ENCODE peak calls at places on chromosomes 12 and 14, in eight cellular contexts. V is uterus, J is astrocyte of the spinal cord, F is fibroblast of pulmonary artery, G is HL-60, C is body of pancreas, N is hepatocyte, T is GM12865. Z is an unnamed sample.

GRCh38 chr12:31868980-31869379 is 90.2 kb upstream of the RESF1 start:
- DNase-seq in F (peak), J (peak), G (no peak), N (peak), V (no peak), C (peak), T (peak), Z (no peak)

GRCh38 chr14:75578099-75578785 is at the start of gene FLVCR2:
- DNase-seq in G (peak), T (peak), F (peak), C (peak), J (peak), N (peak), V (peak), Z (peak)

GRCh38 chr12:46373303-46374182 is 970 bp upstream of the SLC38A2 start:
- DNase-seq in J (peak), N (peak), V (peak), C (peak), G (peak), T (peak), F (peak), Z (peak)

GRCh38 chr12:21257172-21257571 is 77.5 kb downstream of the SLCO1A2 start:
- DNase-seq in T (no peak), V (no peak), C (no peak), G (no peak), N (no peak), J (no peak), F (no peak), Z (no peak)

GRCh38 chr12:13195848-13196301 is 651 bp upstream of the EMP1 start:
- DNase-seq in G (no peak), J (peak), F (no peak), T (no peak), C (no peak), N (peak), V (peak), Z (no peak)

GRCh38 chr14:77498120-77498979 is at the start of gene ISM2:
- DNase-seq in F (peak), G (peak), V (peak), C (peak), T (peak), J (no peak), N (peak), Z (peak)

GRCh38 chr12:71565568-71565967 is 98.1 kb downstream of the ZFC3H1 start:
- DNase-seq in G (no peak), T (no peak), V (no peak), N (no peak), F (no peak), J (no peak), C (no peak), Z (no peak)

GRCh38 chr12:58629376-58629775 is 290.9 kb downstream of the LRIG3 start:
- DNase-seq in C (no peak), G (no peak), V (no peak), F (peak), T (no peak), J (no peak), N (no peak), Z (no peak)

GRCh38 chr14:54343276-54344121 is 53.3 kb upstream of the CDKN3 start:
- DNase-seq in N (no peak), J (peak), F (no peak), V (no peak), T (no peak), G (no peak), C (no peak), Z (no peak)

GRCh38 chr12:114672817-114673168 is 11.2 kb downstream of the TBX3 start:
- DNase-seq in T (no peak), J (no peak), N (peak), V (no peak), G (no peak), C (no peak), F (no peak), Z (no peak)

GRCh38 chr14:88270781-88271180 is 52.3 kb downstream of the KCNK10 start:
- DNase-seq in J (no peak), N (peak), G (no peak), F (no peak), C (peak), V (no peak), T (no peak), Z (no peak)

DNA sequence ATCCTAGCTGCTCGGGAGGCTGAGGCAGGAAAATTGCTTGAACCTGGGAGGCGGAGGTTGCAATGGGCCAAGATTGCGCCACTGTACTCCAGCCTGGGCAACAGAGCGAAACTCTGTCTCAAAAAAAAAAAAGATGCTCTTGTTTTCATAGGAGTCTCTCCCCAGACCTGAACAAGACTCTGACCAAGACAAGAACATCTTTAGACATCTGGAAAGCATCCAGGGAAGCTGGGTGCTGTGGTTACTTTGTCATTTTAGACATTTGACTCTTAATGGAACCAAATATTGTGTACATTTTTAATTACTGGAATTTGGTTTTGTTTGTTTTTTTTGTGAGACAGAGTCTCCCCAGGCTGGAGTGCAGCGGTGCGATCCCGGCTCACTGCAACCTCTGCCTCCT is 21.1 kb upstream of the ATF1 start:
- DNase-seq in J (no peak), T (no peak), N (no peak), C (no peak), F (no peak), G (no peak), V (no peak), Z (no peak)
- TF ChIP-seq CTCF in J (no peak), T (no peak), N (no peak), C (no peak), F (no peak), G (no peak), V (no peak), Z (no peak)

DNA sequence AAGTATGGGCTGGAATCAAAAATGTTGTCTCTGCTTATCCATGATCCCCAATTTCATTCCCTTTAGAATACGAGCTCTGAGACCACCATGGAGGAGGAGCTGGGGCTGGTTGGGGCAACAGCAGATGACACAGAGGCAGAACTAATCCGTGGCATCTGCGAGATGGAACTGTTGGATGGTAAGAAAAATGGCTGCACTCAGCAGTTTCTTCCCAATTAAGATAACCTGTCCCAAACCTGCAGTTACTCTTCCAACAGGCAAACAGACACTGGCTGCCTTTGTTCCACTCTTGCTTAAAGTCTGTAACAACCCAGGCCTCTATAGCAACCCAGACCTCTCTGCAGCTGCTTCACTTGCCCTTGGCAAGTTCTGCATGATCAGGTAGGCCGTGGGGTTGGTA is 6.6 kb upstream of the GAPDH start:
- DNase-seq in G (no peak), C (no peak), V (no peak), T (no peak), N (no peak), F (no peak), J (no peak), Z (no peak)
- H3K4me3 ChIP-seq in G (no peak), C (no peak), V (no peak), T (no peak), N (no peak), F (no peak), J (no peak), Z (no peak)

GRCh38 chr12:51240971-51241370 is 2.3 kb downstream of the DAZAP2 start:
- DNase-seq in F (peak), T (no peak), V (no peak), J (no peak), G (no peak), N (no peak), C (no peak), Z (no peak)

GRCh38 chr12:51242896-51243295 is 4.3 kb downstream of the DAZAP2 start:
- DNase-seq in G (peak), F (no peak), C (no peak), V (no peak), J (no peak), T (no peak), N (no peak), Z (no peak)

GRCh38 chr12:51242150-51242549 is 3.5 kb downstream of the DAZAP2 start:
- DNase-seq in G (peak), T (no peak), V (no peak), C (no peak), N (no peak), J (no peak), F (no peak), Z (no peak)

GRCh38 chr12:51238037-51238509 is 553 bp upstream of the DAZAP2 start:
- DNase-seq in T (peak), N (peak), C (no peak), J (no peak), F (no peak), V (no peak), G (no peak), Z (no peak)

GRCh38 chr12:51238510-51239334 is at the start of gene DAZAP2:
- DNase-seq in C (peak), T (peak), G (peak), J (peak), V (peak), F (peak), N (peak), Z (peak)
- TF ChIP-seq CTCF in C (no peak), T (no peak), G (no peak), J (no peak), V (peak), F (peak), N (no peak), Z (peak)

GRCh38 chr12:116559330-116560080 is at the start of gene MAP1LC3B2:
- DNase-seq in C (peak), F (peak), V (no peak), N (peak), G (peak), J (peak), T (peak), Z (no peak)
- H3K4me3 ChIP-seq in C (no peak), F (no peak), V (no peak), N (no peak), G (peak), J (no peak), T (peak), Z (no peak)

Z was measured in WERI-Rb-1.